ENCODE peak calls at places on chromosome 16, in eight cellular contexts. O is tibial artery; S is colonic mucosa; X is heart right ventricle; C is BJ; K is mammary epithelial cell; R is upper lobe of right lung; V is CD8-positive, alpha-beta T cell. U is an unnamed sample.
A peak's percentile ranks its signal among the peaks of the same experiment; 100 is the strongest.

GRCh38 chr16:68229431-68230175 is 6.3 kb downstream of the ESRP2 start:
- DNase-seq in O (peak; percentile 70), R (no peak), C (no peak), X (no peak), S (no peak), V (peak; percentile 53), K (peak; percentile 23), U (peak; percentile 35)

GRCh38 chr16:67197704-67198103 is 1.2 kb upstream of the ELMO3 start:
- DNase-seq in O (no peak), C (no peak), X (no peak), S (no peak), V (no peak), K (no peak), R (no peak), U (no peak)

GRCh38 chr16:31513126-31513525 is 4.9 kb upstream of the RUSF1 start:
- DNase-seq in C (peak; percentile 42), S (no peak), K (peak; percentile 76), R (no peak), X (no peak), O (no peak), V (no peak), U (peak; percentile 43)

GRCh38 chr16:29977063-29977462 is 3.4 kb downstream of the TAOK2 start:
- DNase-seq in O (no peak), X (no peak), S (no peak), C (no peak), R (no peak), V (no peak), K (no peak), U (no peak)

GRCh38 chr16:80896778-80897177 is 92.4 kb upstream of the CDYL2 start:
- DNase-seq in O (no peak), K (no peak), S (no peak), X (no peak), R (no peak), V (no peak), C (no peak), U (no peak)

GRCh38 chr16:16127469-16128116 is 95.7 kb downstream of the ABCC6 start:
- DNase-seq in K (peak; percentile 42), R (peak; percentile 72), X (peak; percentile 47), V (peak; percentile 66), S (peak; percentile 66), C (peak; percentile 10), O (peak; percentile 82), U (peak; percentile 55)

GRCh38 chr16:63145411-63145810 is 1109.2 kb upstream of the CDH8 start:
- DNase-seq in O (no peak), K (no peak), S (no peak), X (no peak), V (no peak), C (no peak), R (no peak), U (no peak)

GRCh38 chr16:87463722-87464690 is 28.8 kb downstream of the ZCCHC14 start:
- DNase-seq in V (peak; percentile 31), O (no peak), X (no peak), S (no peak), C (no peak), K (no peak), R (no peak), U (peak; percentile 74)

GRCh38 chr16:8370374-8371015 is 219.8 kb downstream of the TMEM114 start:
- DNase-seq in V (no peak), C (no peak), S (peak; percentile 21), X (no peak), K (peak; percentile 2), O (no peak), R (no peak), U (no peak)

GRCh38 chr16:11572301-11572995 is 14.3 kb downstream of the LITAF start:
- DNase-seq in X (no peak), O (peak; percentile 60), K (no peak), C (no peak), S (no peak), V (peak; percentile 66), R (peak; percentile 42), U (no peak)

GRCh38 chr16:46853713-46854443 is 22.9 kb upstream of the C16orf87 start:
- DNase-seq in R (peak; percentile 88), C (no peak), S (peak; percentile 82), K (peak; percentile 49), X (peak; percentile 74), V (peak; percentile 59), O (peak; percentile 73), U (peak; percentile 68)

GRCh38 chr16:35862242-35862641 is 2402.8 kb downstream of the TP53TG3F start:
- DNase-seq in O (no peak), R (no peak), X (no peak), K (no peak), S (no peak), C (no peak), V (no peak), U (no peak)

GRCh38 chr16:85986931-85987749 is 88.2 kb downstream of the IRF8 start:
- DNase-seq in O (no peak), X (no peak), S (peak; percentile 49), V (peak; percentile 37), R (no peak), K (no peak), C (no peak), U (no peak)

GRCh38 chr16:67111951-67112444 is 2.3 kb downstream of the PHAF1 start:
- DNase-seq in V (no peak), K (no peak), O (peak; percentile 16), X (no peak), S (no peak), C (no peak), R (no peak), U (no peak)

GRCh38 chr16:58608601-58609136 is 21.0 kb downstream of the CNOT1 start:
- DNase-seq in S (no peak), V (no peak), R (no peak), K (no peak), C (no peak), X (no peak), O (no peak), U (no peak)

GRCh38 chr16:58028541-58029070 is 3.1 kb downstream of the MMP15 start:
- DNase-seq in X (no peak), V (no peak), K (no peak), C (no peak), S (no peak), R (peak; percentile 56), O (no peak), U (no peak)

GRCh38 chr16:80274576-80275191 is 266.1 kb upstream of the DYNLRB2 start:
- DNase-seq in K (peak; percentile 67), S (no peak), R (no peak), X (no peak), C (peak; percentile 48), O (no peak), V (no peak), U (peak; percentile 79)

GRCh38 chr16:27499659-27500055 is 50.1 kb downstream of the GTF3C1 start:
- DNase-seq in R (no peak), S (no peak), V (no peak), O (no peak), C (no peak), X (no peak), K (no peak), U (no peak)

GRCh38 chr16:3013491-3013951 is 798 bp downstream of the CLDN9 start:
- DNase-seq in C (no peak), V (no peak), S (no peak), X (no peak), O (no peak), K (no peak), R (no peak), U (no peak)
- TF ChIP-seq CTCF in C (no peak), V (no peak), S (no peak), X (no peak), O (no peak), K (no peak), R (no peak), U (peak; percentile 10)

DNA sequence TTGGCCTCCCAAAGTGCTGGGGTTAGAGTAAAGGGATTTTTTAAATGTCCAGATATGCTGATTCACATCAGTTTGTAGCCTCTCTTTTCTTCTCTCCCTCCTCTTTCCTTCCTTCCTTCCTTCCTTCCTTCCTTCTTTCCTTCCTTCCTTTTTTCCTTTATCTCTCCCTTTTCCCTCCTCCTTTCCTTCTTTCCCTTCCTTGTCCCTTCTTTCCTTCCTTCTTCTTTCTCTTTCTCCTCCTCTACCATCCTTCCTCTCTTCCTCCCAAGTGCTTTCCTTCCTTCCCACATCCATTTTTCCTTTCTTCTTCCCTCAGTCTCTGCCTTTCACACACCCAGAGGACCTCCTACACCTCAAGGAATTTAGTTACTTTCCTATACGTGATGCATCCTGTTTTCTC is 671.8 kb downstream of the HS3ST4 start:
- DNase-seq in V (no peak), S (no peak), R (no peak), O (no peak), X (no peak), C (no peak), K (no peak), U (no peak)
- H3K27me3 ChIP-seq in V (no peaks in the 10 kb centered on the region), S (no peaks in the 10 kb centered on the region), R (no peaks in the 10 kb centered on the region), O (peaks cover 2% of the 10 kb centered on the region), X (peaks cover 19% of the 10 kb centered on the region), C (no peaks in the 10 kb centered on the region), K (no peaks in the 10 kb centered on the region), U (no peaks in the 10 kb centered on the region)

GRCh38 chr16:14353340-14353739 is 276.7 kb downstream of the PARN start:
- DNase-seq in X (no peak), R (no peak), C (no peak), K (no peak), O (no peak), V (no peak), S (no peak), U (no peak)
- H3K36me3 ChIP-seq in X (no peaks in the 10 kb centered on the region), R (no peaks in the 10 kb centered on the region), C (no peaks in the 10 kb centered on the region), K (no peaks in the 10 kb centered on the region), O (no peaks in the 10 kb centered on the region), V (no peaks in the 10 kb centered on the region), S (no peaks in the 10 kb centered on the region), U (no peaks in the 10 kb centered on the region)

GRCh38 chr16:50381679-50382440 is 13.1 kb upstream of the BRD7 start:
- DNase-seq in K (no peak), V (no peak), S (no peak), X (no peak), O (no peak), R (no peak), C (no peak), U (no peak)
- TF ChIP-seq CTCF in K (no peak), V (no peak), S (no peak), X (no peak), O (no peak), R (no peak), C (no peak), U (peak; percentile 38)

GRCh38 chr16:22874394-22874793 is 60.4 kb downstream of the HS3ST2 start:
- DNase-seq in O (no peak), K (no peak), X (no peak), C (no peak), S (no peak), V (no peak), R (no peak), U (no peak)

DNA sequence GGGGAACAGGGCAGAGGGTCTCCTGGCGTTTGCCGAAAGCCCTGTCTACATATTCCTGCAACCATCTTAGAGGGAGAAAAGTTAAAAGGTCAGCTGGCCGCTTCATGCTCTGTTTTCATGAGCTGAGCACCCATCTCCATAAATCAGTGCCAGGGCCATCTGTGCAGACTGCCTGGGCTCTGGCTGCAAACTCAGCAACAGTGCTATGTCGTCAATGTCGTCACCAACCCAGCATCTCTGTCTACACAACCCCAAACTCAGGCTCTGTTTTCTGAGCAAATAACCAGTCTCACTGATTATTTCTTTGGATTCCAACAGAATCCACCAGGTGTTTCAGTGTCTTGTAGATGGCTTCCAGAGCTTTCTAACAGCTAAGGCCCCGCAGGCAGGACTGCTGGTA is 65.0 kb downstream of the HS3ST2 start:
- DNase-seq in O (no peak), R (no peak), X (no peak), K (no peak), V (no peak), C (no peak), S (no peak), U (no peak)
- H3K27me3 ChIP-seq in O (peaks cover 4% of the 10 kb centered on the region), R (peaks cover 9% of the 10 kb centered on the region), X (peaks cover 43% of the 10 kb centered on the region), K (no peaks in the 10 kb centered on the region), V (no peaks in the 10 kb centered on the region), C (no peaks in the 10 kb centered on the region), S (no peaks in the 10 kb centered on the region), U (no peaks in the 10 kb centered on the region)

GRCh38 chr16:89006036-89006752 is 29.2 kb upstream of the CBFA2T3 start:
- DNase-seq in K (no peak), O (peak; percentile 44), V (no peak), C (no peak), R (peak; percentile 60), S (no peak), X (no peak), U (no peak)
- H3K36me3 ChIP-seq in K (no peaks in the 10 kb centered on the region), O (no peaks in the 10 kb centered on the region), V (no peaks in the 10 kb centered on the region), C (no peaks in the 10 kb centered on the region), R (no peaks in the 10 kb centered on the region), S (no peaks in the 10 kb centered on the region), X (no peaks in the 10 kb centered on the region), U (no peaks in the 10 kb centered on the region)